ENCODE peak calls at places on chromosomes 7 and 10, in eight cellular contexts. J is mammary epithelial cell, W is nephron progenitor cell, V is fibroblast of mammary gland, Y is AG09319, C is cardiac fibroblast, K is EH, Q is dorsolateral prefrontal cortex. I is an unnamed sample.

GRCh38 chr10:24962998-24963397 is 10.6 kb upstream of the PRTFDC1 start:
- DNase-seq in W (no peak), Y (no peak), Q (no peak), C (peak; percentile 18), V (peak; percentile 69), J (peak; percentile 97), K (no peak), I (no peak)

GRCh38 chr10:124064158-124064603 is 29.2 kb downstream of the CHST15 start:
- DNase-seq in K (no peak), V (no peak), J (no peak), W (no peak), Y (no peak), C (no peak), Q (no peak), I (no peak)

GRCh38 chr7:94348142-94348541 is 46.6 kb upstream of the COL1A2 start:
- DNase-seq in V (peak; percentile 98), K (peak; percentile 98), Y (peak; percentile 94), Q (no peak), W (no peak), J (no peak), C (peak; percentile 94), I (no peak)

GRCh38 chr7:68789597-68789996 is 808.7 kb upstream of the AUTS2 start:
- DNase-seq in V (no peak), K (no peak), Q (no peak), W (no peak), C (no peak), J (no peak), Y (no peak), I (no peak)

GRCh38 chr7:151010307-151011096 is 13.8 kb downstream of the ATG9B start:
- DNase-seq in C (peak; percentile 51), V (no peak), J (no peak), Y (no peak), W (peak; percentile 54), Q (no peak), K (peak; percentile 58), I (peak; percentile 49)

GRCh38 chr7:2477447-2478386 is 1.5 kb upstream of the GRIFIN start:
- DNase-seq in Y (no peak), V (peak; percentile 49), C (peak; percentile 64), Q (peak; percentile 26), J (peak; percentile 35), W (peak; percentile 76), K (peak; percentile 71), I (peak; percentile 81)

GRCh38 chr7:5322621-5323410 is 40.1 kb downstream of the SLC29A4 start:
- DNase-seq in Y (no peak), K (no peak), J (no peak), Q (no peak), C (no peak), V (no peak), W (no peak), I (no peak)

GRCh38 chr7:101939136-101939695 is 121.8 kb downstream of the CUX1 start:
- DNase-seq in Y (no peak), V (no peak), K (no peak), J (no peak), W (no peak), Q (no peak), C (no peak), I (no peak)

GRCh38 chr10:96275685-96276418 is 4.5 kb upstream of the BLNK start:
- DNase-seq in Q (peak; percentile 61), K (no peak), W (no peak), C (no peak), Y (no peak), J (no peak), V (no peak), I (no peak)

GRCh38 chr7:41656357-41656756 is 46.5 kb downstream of the INHBA start:
- DNase-seq in V (peak; percentile 73), C (peak; percentile 50), Q (no peak), J (no peak), Y (peak; percentile 15), K (peak; percentile 78), W (no peak), I (no peak)

GRCh38 chr7:2621061-2621828 is 10.5 kb upstream of the TTYH3 start:
- DNase-seq in J (no peak), C (peak; percentile 83), V (peak; percentile 46), Y (no peak), W (peak; percentile 54), Q (peak; percentile 61), K (peak; percentile 81), I (peak; percentile 71)

GRCh38 chr7:99193527-99194214 is 14.2 kb downstream of the KPNA7 start:
- DNase-seq in Y (peak; percentile 36), W (no peak), J (peak; percentile 82), Q (no peak), V (peak; percentile 73), K (peak; percentile 63), C (peak; percentile 68), I (no peak)

GRCh38 chr7:116782177-116782711 is 80.1 kb upstream of the CAPZA2 start:
- DNase-seq in Y (no peak), W (no peak), V (peak; percentile 39), J (peak; percentile 88), K (peak; percentile 87), Q (no peak), C (peak; percentile 63), I (no peak)

GRCh38 chr10:86393401-86393800 is 26.8 kb upstream of the GRID1 start:
- DNase-seq in C (no peak), V (no peak), Y (no peak), K (no peak), J (no peak), W (no peak), Q (no peak), I (no peak)

I was measured in H9.